ENCODE peak calls at places on chromosomes 3 and 15, in nine cellular contexts. D, F, M, J, Y, S, R, V and U are unnamed samples. For H3K79me2, the result is how much of the 10 kb centered on the place peaks cover.

GRCh38 chr3:126083138-126083445 is 832 bp downstream of the SLC41A3 start:
- DNase-seq in V (no peak), R (no peak), M (no peak), S (no peak), D (no peak), J (peak), Y (no peak), F (no peak), U (peak)

GRCh38 chr3:113249111-113249510 is 37.8 kb downstream of the BOC start:
- DNase-seq in J (no peak), V (peak), D (no peak), F (no peak), S (no peak), M (peak), R (no peak), Y (peak), U (no peak)

GRCh38 chr3:47193871-47194859 is 30.3 kb upstream of the SETD2 start:
- DNase-seq in F (no peak), D (no peak), Y (peak), R (no peak), S (no peak), M (no peak), J (no peak), V (peak), U (no peak)

GRCh38 chr3:45929042-45929679 is 14.1 kb upstream of the CXCR6 start:
- DNase-seq in R (peak), S (peak), F (peak), M (peak), J (peak), D (peak), Y (peak), V (no peak), U (peak)

GRCh38 chr3:176106380-176106779 is 1090.9 kb downstream of the TBL1XR1 start:
- DNase-seq in M (no peak), J (no peak), R (no peak), V (peak), D (no peak), Y (peak), S (no peak), F (no peak), U (no peak)

GRCh38 chr15:42090375-42090774 is 4.0 kb downstream of the PLA2G4D start:
- DNase-seq in Y (no peak), R (no peak), J (no peak), F (no peak), M (no peak), V (no peak), D (no peak), S (no peak), U (no peak)

GRCh38 chr3:171850324-171850697 is 7.2 kb downstream of the TMEM212 start:
- DNase-seq in M (no peak), S (no peak), V (no peak), J (no peak), F (no peak), D (no peak), R (no peak), Y (no peak), U (no peak)

GRCh38 chr3:73848173-73848751 is 223.5 kb upstream of the PDZRN3 start:
- DNase-seq in R (peak), M (peak), Y (peak), J (peak), V (peak), S (peak), D (no peak), F (no peak), U (no peak)

GRCh38 chr15:51223771-51224229 is 114.6 kb downstream of the CYP19A1 start:
- DNase-seq in V (peak), M (peak), J (no peak), S (no peak), D (no peak), Y (peak), F (no peak), R (no peak), U (no peak)

GRCh38 chr3:81968628-81969027 is 207.2 kb upstream of the GBE1 start:
- DNase-seq in D (no peak), Y (no peak), S (peak), M (no peak), J (no peak), R (no peak), F (no peak), V (peak), U (no peak)

GRCh38 chr3:139480585-139480984 is 4.3 kb upstream of the RBP2 start:
- DNase-seq in D (no peak), Y (no peak), V (no peak), R (no peak), F (peak), J (no peak), M (no peak), S (peak), U (no peak)

GRCh38 chr15:96333194-96334016 is 2.9 kb downstream of the NR2F2 start:
- DNase-seq in R (no peak), F (peak), S (peak), V (peak), M (peak), J (no peak), Y (peak), D (no peak), U (no peak)

GRCh38 chr3:54649551-54649950 is 278.3 kb downstream of the LRTM1 start:
- DNase-seq in R (no peak), S (no peak), V (no peak), D (no peak), Y (no peak), M (no peak), J (no peak), F (no peak), U (no peak)

GRCh38 chr3:14718539-14718938 is 43.6 kb downstream of the C3orf20 start:
- DNase-seq in S (no peak), M (no peak), F (no peak), D (no peak), V (no peak), J (no peak), Y (no peak), R (no peak), U (no peak)

GRCh38 chr3:190261740-190262139 is 60.5 kb downstream of the CLDN1 start:
- DNase-seq in R (no peak), D (no peak), J (no peak), M (no peak), V (peak), S (no peak), Y (no peak), F (no peak), U (no peak)

GRCh38 chr3:78802588-78802930 is 965.2 kb downstream of the ROBO1 start:
- DNase-seq in J (no peak), R (no peak), Y (no peak), D (no peak), S (no peak), F (no peak), V (no peak), M (no peak), U (no peak)

GRCh38 chr15:41691471-41691870 is 31.3 kb downstream of the MGA start:
- DNase-seq in F (no peak), M (no peak), Y (peak), S (no peak), V (peak), J (no peak), R (no peak), D (no peak), U (no peak)

GRCh38 chr3:181252626-181253025 is 263.1 kb upstream of the DNAJC19 start:
- DNase-seq in J (no peak), F (no peak), V (no peak), S (no peak), R (no peak), Y (no peak), D (no peak), M (no peak), U (no peak)

GRCh38 chr15:31396881-31397560 is 70.4 kb downstream of the KLF13 start:
- DNase-seq in R (no peak), V (peak), Y (peak), J (no peak), D (no peak), F (peak), S (peak), M (peak), U (peak)

GRCh38 chr15:34318277-34319079 is 19.1 kb downstream of the SLC12A6 start:
- DNase-seq in J (no peak), R (peak), S (peak), V (peak), F (peak), D (peak), M (peak), Y (peak), U (peak)

GRCh38 chr3:196179380-196180308 is 31.6 kb downstream of the ZDHHC19 start:
- DNase-seq in Y (peak), M (peak), J (peak), F (peak), D (peak), V (peak), R (no peak), S (peak), U (peak)

GRCh38 chr3:161423911-161424522 is 52.7 kb upstream of the SPTSSB start:
- DNase-seq in J (peak), M (peak), F (no peak), D (no peak), V (peak), R (peak), Y (peak), S (peak), U (peak)

GRCh38 chr15:75720787-75721461 is 8.3 kb upstream of the CSPG4 start:
- DNase-seq in F (peak), J (peak), V (peak), S (peak), M (peak), D (peak), Y (peak), R (no peak), U (peak)

DNA sequence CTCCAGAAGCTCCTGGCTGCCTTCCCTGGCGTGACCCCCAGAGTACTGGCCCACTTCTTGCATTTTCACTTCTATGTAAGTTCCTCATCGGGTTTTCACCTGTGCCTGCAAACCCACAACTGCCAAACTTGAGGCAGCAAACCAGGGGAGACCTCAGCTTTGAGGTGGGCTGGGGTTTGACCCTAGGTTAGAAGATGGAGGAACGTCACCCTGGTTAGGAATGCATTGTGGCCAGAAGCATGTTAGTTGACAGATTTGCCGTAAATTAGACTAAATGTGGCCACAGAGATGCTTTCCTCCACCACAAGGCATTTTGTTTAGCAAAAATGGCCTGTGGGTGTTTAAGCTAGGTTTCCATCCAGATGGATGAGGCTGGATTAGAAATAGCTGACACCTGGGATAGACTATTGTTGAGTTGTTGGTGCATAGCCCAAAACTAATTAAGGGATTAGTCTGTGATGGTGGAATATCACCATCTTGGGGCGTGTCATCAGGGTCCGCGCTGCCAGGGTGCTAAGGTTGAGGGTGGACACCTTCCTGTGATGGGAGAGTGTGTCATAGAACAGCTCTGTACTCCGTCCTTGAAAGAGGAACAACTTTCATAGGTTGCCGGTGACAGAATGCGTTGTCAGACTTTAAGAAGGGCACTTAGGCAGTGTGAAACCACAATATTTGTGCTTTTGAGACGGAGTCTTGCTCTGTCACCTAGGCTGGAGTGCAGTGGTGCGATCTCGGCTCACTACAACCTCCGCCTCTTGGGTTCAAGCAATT is 3.6 kb downstream of the NISCH start:
- DNase-seq in V (no peak), Y (no peak), M (no peak), D (no peak), R (no peak), S (no peak), F (no peak), J (no peak), U (no peak)
- H3K79me2 ChIP-seq in V (under half), Y (half or more), M (under half), D (half or more), R (under half), S (half or more), F (under half), J (half or more), U (under half)

GRCh38 chr3:17047904-17048303 is 163.1 kb downstream of the PLCL2 start:
- DNase-seq in M (no peak), D (peak), Y (no peak), V (no peak), S (no peak), J (no peak), R (no peak), F (no peak), U (no peak)
- H3K79me2 ChIP-seq in M (under half), D (under half), Y (under half), V (under half), S (under half), J (under half), R (under half), F (under half), U (under half)

GRCh38 chr3:133515127-133515526 is 58.4 kb upstream of the CDV3 start:
- DNase-seq in J (no peak), Y (no peak), D (no peak), M (no peak), S (no peak), R (no peak), F (no peak), V (no peak), U (no peak)
- H3K79me2 ChIP-seq in J (under half), Y (under half), D (under half), M (under half), S (under half), R (under half), F (under half), V (under half), U (under half)

GRCh38 chr3:48694610-48695051 is 8.9 kb upstream of the NCKIPSD start:
- DNase-seq in D (no peak), R (no peak), V (peak), S (no peak), J (no peak), F (no peak), Y (peak), M (peak), U (no peak)
- H3K79me2 ChIP-seq in D (half or more), R (under half), V (half or more), S (half or more), J (half or more), F (under half), Y (half or more), M (half or more), U (under half)

GRCh38 chr3:65927576-65927975 is 111.1 kb downstream of the MAGI1 start:
- DNase-seq in M (peak), R (no peak), D (no peak), V (peak), Y (peak), F (no peak), J (no peak), S (peak), U (no peak)

GRCh38 chr3:65935724-65936123 is 103.0 kb downstream of the MAGI1 start:
- DNase-seq in D (no peak), F (no peak), S (no peak), Y (no peak), M (peak), J (no peak), R (no peak), V (no peak), U (no peak)

GRCh38 chr3:65928110-65928509 is 110.6 kb downstream of the MAGI1 start:
- DNase-seq in M (no peak), R (no peak), Y (no peak), V (no peak), D (no peak), S (no peak), F (no peak), J (no peak), U (no peak)

GRCh38 chr3:65925254-65925954 is 113.3 kb downstream of the MAGI1 start:
- DNase-seq in F (no peak), R (no peak), V (no peak), D (no peak), M (no peak), Y (no peak), S (no peak), J (no peak), U (no peak)

GRCh38 chr3:65930650-65931049 is 108.1 kb downstream of the MAGI1 start:
- DNase-seq in F (no peak), V (no peak), S (no peak), D (no peak), R (no peak), Y (no peak), J (no peak), M (no peak), U (no peak)
- H3K79me2 ChIP-seq in F (under half), V (under half), S (half or more), D (under half), R (under half), Y (half or more), J (under half), M (under half), U (under half)

DNA sequence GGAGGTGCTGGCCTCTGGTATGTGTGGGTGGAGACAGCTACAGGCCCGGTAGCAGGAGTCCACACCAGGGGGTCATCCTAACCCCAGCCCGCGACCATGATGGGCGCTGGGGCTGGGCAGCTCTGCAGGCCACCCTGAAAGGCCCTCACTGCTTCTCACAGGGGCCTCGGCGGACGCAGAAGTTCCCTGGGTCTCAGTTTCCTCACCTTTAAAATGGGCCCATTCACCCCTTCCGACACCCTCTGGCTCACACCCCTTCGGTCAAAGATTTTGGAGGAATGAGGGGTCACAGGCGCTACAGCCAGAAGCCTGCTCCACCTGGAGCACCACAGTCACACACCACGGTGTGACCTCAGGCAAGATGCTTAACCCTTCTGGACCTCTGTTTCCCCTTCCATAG is 8.0 kb downstream of the PLXND1 start:
- DNase-seq in D (no peak), V (no peak), M (no peak), R (no peak), Y (no peak), S (no peak), F (no peak), J (no peak), U (no peak)
- H3K79me2 ChIP-seq in D (half or more), V (half or more), M (under half), R (under half), Y (half or more), S (under half), F (under half), J (under half), U (under half)

GRCh38 chr3:13553686-13554085 is 4.8 kb downstream of the FBLN2 start:
- DNase-seq in D (peak), J (no peak), R (no peak), V (no peak), F (no peak), M (no peak), S (no peak), Y (no peak), U (peak)

GRCh38 chr3:13555753-13556152 is 6.8 kb downstream of the FBLN2 start:
- DNase-seq in R (no peak), D (no peak), F (no peak), Y (no peak), J (no peak), S (no peak), V (no peak), M (no peak), U (no peak)

GRCh38 chr3:13550257-13550693 is 1.4 kb downstream of the FBLN2 start:
- DNase-seq in Y (no peak), V (no peak), R (no peak), D (no peak), J (no peak), M (no peak), S (no peak), F (no peak), U (no peak)

GRCh38 chr3:13550791-13551360 is 2.0 kb downstream of the FBLN2 start:
- DNase-seq in S (no peak), F (no peak), Y (no peak), R (no peak), J (no peak), M (no peak), D (no peak), V (no peak), U (no peak)

DNA sequence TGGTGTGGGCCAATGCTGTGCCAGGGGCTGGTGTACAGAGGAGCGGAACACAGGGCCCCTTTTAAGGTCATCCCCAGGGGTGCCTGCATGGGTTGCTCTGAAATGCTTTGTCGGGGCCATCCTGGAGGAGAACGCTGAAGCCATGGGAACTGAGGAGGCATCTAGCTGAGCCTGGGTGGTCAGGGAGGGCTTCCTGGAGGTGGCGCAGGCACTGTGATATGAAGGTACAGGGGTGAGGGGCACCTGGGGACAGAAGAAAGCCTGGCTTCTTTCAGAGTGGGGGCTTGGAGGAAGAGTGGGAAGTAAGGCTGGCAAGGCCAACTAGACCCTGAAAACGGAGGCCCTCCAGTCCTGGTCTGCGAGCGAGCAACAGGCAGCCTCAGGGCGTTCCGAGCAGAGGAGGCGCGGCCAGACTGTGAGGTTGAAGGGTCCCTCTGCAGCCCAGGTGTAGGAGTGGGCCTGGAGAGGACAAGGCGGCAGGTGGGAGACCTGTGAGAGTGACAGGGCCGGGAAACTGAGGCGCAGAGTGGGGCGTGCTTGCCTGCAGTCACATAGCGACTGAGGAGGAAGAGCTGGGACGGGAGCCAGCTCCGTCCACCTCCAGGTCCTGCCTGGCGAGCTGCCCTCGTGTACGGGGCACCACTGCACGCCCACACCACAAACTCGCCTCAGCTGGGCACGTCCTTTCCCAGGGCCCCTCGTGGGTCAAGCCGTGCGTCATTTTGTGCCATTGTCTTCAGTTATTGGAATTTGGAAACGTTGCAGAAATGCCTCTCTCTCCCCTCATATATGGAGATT is 4.1 kb downstream of the FBLN2 start:
- DNase-seq in S (no peak), V (peak), M (no peak), R (no peak), F (no peak), D (no peak), Y (peak), J (no peak), U (no peak)
- H3K79me2 ChIP-seq in S (under half), V (under half), M (under half), R (under half), F (under half), D (under half), Y (half or more), J (under half), U (under half)

DNA sequence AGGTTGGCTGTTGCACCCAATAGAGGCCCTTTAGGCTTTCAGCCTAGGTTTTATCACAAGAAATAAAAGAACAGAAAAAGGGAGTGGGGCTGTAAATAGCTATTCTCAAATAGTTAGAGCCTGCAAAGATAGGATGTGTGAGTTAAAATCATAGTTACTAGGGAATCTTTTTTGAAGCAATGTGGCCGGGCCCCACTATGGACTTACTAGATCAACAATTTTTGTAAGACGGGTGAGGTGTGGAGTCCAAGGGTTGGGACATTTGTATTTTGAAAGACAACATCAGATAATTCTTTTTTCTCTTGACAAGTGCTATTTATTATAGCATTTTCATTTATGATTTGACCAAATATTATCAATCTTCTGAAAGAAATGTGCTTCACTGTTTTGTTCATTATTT is 5.8 kb downstream of the NECTIN3 start:
- DNase-seq in Y (no peak), M (no peak), D (no peak), F (no peak), R (no peak), V (no peak), S (no peak), J (no peak), U (no peak)
- H3K79me2 ChIP-seq in Y (half or more), M (half or more), D (half or more), F (under half), R (half or more), V (half or more), S (half or more), J (under half), U (under half)